ENCODE peak calls at places on chromosomes 4 and X, in ten cellular contexts. One of them, this sample, is unnamed.

GRCh38 chrX:46588263-46588662 is 14.7 kb downstream of the CHST7 start:
- DNase-seq in NCI-H510A: no peak
- DNase-seq in A549: no peak
- DNase-seq in H9: peak; percentile 61
- DNase-seq in iPS-NIHi11: no peak
- DNase-seq in GM10248: no peak
- DNase-seq in T-cell: peak; percentile 34
- DNase-seq in CD4-positive, alpha-beta T cell: no peak
- DNase-seq in activated CD4-positive, CD25-positive, alpha-beta regulatory T cell: no peak
- DNase-seq in T-helper 2 cell: no peak
- DNase-seq in this sample: peak; percentile 5

GRCh38 chr4:17447056-17447455 is 64.8 kb downstream of the QDPR start:
- DNase-seq in NCI-H510A: no peak
- DNase-seq in A549: no peak
- DNase-seq in H9: no peak
- DNase-seq in iPS-NIHi11: no peak
- DNase-seq in GM10248: no peak
- DNase-seq in T-cell: no peak
- DNase-seq in CD4-positive, alpha-beta T cell: no peak
- DNase-seq in activated CD4-positive, CD25-positive, alpha-beta regulatory T cell: no peak
- DNase-seq in T-helper 2 cell: no peak
- DNase-seq in this sample: no peak

GRCh38 chr4:77022581-77023133 is 53.1 kb downstream of the CCNI start:
- DNase-seq in NCI-H510A: no peak
- DNase-seq in A549: no peak
- DNase-seq in H9: peak; percentile 87
- DNase-seq in iPS-NIHi11: peak; percentile 70
- DNase-seq in GM10248: no peak
- DNase-seq in T-cell: no peak
- DNase-seq in CD4-positive, alpha-beta T cell: no peak
- DNase-seq in activated CD4-positive, CD25-positive, alpha-beta regulatory T cell: no peak
- DNase-seq in T-helper 2 cell: no peak
- DNase-seq in this sample: no peak

GRCh38 chr4:78962597-78963115 is 23.4 kb upstream of the PAQR3 start:
- DNase-seq in NCI-H510A: no peak
- DNase-seq in A549: no peak
- DNase-seq in H9: no peak
- DNase-seq in iPS-NIHi11: no peak
- DNase-seq in GM10248: no peak
- DNase-seq in T-cell: no peak
- DNase-seq in CD4-positive, alpha-beta T cell: no peak
- DNase-seq in activated CD4-positive, CD25-positive, alpha-beta regulatory T cell: no peak
- DNase-seq in T-helper 2 cell: no peak
- DNase-seq in this sample: no peak

GRCh38 chr4:113300384-113301011 is 251.0 kb downstream of the ANK2 start:
- DNase-seq in NCI-H510A: no peak
- DNase-seq in A549: peak; percentile 7
- DNase-seq in H9: no peak
- DNase-seq in iPS-NIHi11: no peak
- DNase-seq in GM10248: no peak
- DNase-seq in T-cell: no peak
- DNase-seq in CD4-positive, alpha-beta T cell: no peak
- DNase-seq in activated CD4-positive, CD25-positive, alpha-beta regulatory T cell: no peak
- DNase-seq in T-helper 2 cell: no peak
- DNase-seq in this sample: no peak

GRCh38 chrX:129529685-129530281 is 6.5 kb upstream of the SMARCA1 start:
- DNase-seq in NCI-H510A: no peak
- DNase-seq in A549: no peak
- DNase-seq in H9: no peak
- DNase-seq in iPS-NIHi11: no peak
- DNase-seq in GM10248: no peak
- DNase-seq in T-cell: no peak
- DNase-seq in CD4-positive, alpha-beta T cell: no peak
- DNase-seq in activated CD4-positive, CD25-positive, alpha-beta regulatory T cell: no peak
- DNase-seq in T-helper 2 cell: no peak
- DNase-seq in this sample: no peak

GRCh38 chr4:129545599-129546278 is 449.8 kb downstream of the C4orf33 start:
- DNase-seq in NCI-H510A: no peak
- DNase-seq in A549: no peak
- DNase-seq in H9: no peak
- DNase-seq in iPS-NIHi11: peak; percentile 28
- DNase-seq in GM10248: no peak
- DNase-seq in T-cell: no peak
- DNase-seq in CD4-positive, alpha-beta T cell: no peak
- DNase-seq in activated CD4-positive, CD25-positive, alpha-beta regulatory T cell: no peak
- DNase-seq in T-helper 2 cell: no peak
- DNase-seq in this sample: no peak

GRCh38 chr4:162131256-162131655 is 32.5 kb downstream of the FSTL5 start:
- DNase-seq in NCI-H510A: no peak
- DNase-seq in A549: no peak
- DNase-seq in H9: no peak
- DNase-seq in iPS-NIHi11: no peak
- DNase-seq in GM10248: no peak
- DNase-seq in T-cell: no peak
- DNase-seq in CD4-positive, alpha-beta T cell: no peak
- DNase-seq in activated CD4-positive, CD25-positive, alpha-beta regulatory T cell: no peak
- DNase-seq in T-helper 2 cell: no peak
- DNase-seq in this sample: no peak

GRCh38 chr4:120633810-120634209 is 288.7 kb downstream of the PRDM5 start:
- DNase-seq in NCI-H510A: no peak
- DNase-seq in A549: no peak
- DNase-seq in H9: no peak
- DNase-seq in iPS-NIHi11: no peak
- DNase-seq in GM10248: no peak
- DNase-seq in T-cell: no peak
- DNase-seq in CD4-positive, alpha-beta T cell: no peak
- DNase-seq in activated CD4-positive, CD25-positive, alpha-beta regulatory T cell: no peak
- DNase-seq in T-helper 2 cell: no peak
- DNase-seq in this sample: no peak

GRCh38 chr4:7890635-7891393 is 48.8 kb downstream of the AFAP1 start:
- DNase-seq in NCI-H510A: no peak
- DNase-seq in A549: no peak
- DNase-seq in H9: no peak
- DNase-seq in iPS-NIHi11: peak; percentile 34
- DNase-seq in GM10248: no peak
- DNase-seq in T-cell: no peak
- DNase-seq in CD4-positive, alpha-beta T cell: no peak
- DNase-seq in activated CD4-positive, CD25-positive, alpha-beta regulatory T cell: no peak
- DNase-seq in T-helper 2 cell: no peak
- DNase-seq in this sample: no peak

GRCh38 chrX:11066812-11067211 is 44.3 kb upstream of the HCCS start:
- DNase-seq in NCI-H510A: no peak
- DNase-seq in A549: no peak
- DNase-seq in H9: no peak
- DNase-seq in iPS-NIHi11: no peak
- DNase-seq in GM10248: no peak
- DNase-seq in T-cell: no peak
- DNase-seq in CD4-positive, alpha-beta T cell: no peak
- DNase-seq in activated CD4-positive, CD25-positive, alpha-beta regulatory T cell: no peak
- DNase-seq in T-helper 2 cell: no peak
- DNase-seq in this sample: no peak

GRCh38 chr4:170124391-170124790 is 34.6 kb upstream of the AADAT start:
- DNase-seq in NCI-H510A: no peak
- DNase-seq in A549: no peak
- DNase-seq in H9: no peak
- DNase-seq in iPS-NIHi11: no peak
- DNase-seq in GM10248: no peak
- DNase-seq in T-cell: no peak
- DNase-seq in CD4-positive, alpha-beta T cell: no peak
- DNase-seq in activated CD4-positive, CD25-positive, alpha-beta regulatory T cell: no peak
- DNase-seq in T-helper 2 cell: no peak
- DNase-seq in this sample: no peak

GRCh38 chr4:53563824-53564223 is 27.5 kb downstream of the LNX1 start:
- DNase-seq in NCI-H510A: no peak
- DNase-seq in A549: no peak
- DNase-seq in H9: no peak
- DNase-seq in iPS-NIHi11: no peak
- DNase-seq in GM10248: peak; percentile 59
- DNase-seq in T-cell: no peak
- DNase-seq in CD4-positive, alpha-beta T cell: no peak
- DNase-seq in activated CD4-positive, CD25-positive, alpha-beta regulatory T cell: no peak
- DNase-seq in T-helper 2 cell: no peak
- DNase-seq in this sample: no peak

GRCh38 chr4:40763228-40763716 is 13.5 kb downstream of the NSUN7 start:
- DNase-seq in NCI-H510A: no peak
- DNase-seq in A549: no peak
- DNase-seq in H9: no peak
- DNase-seq in iPS-NIHi11: no peak
- DNase-seq in GM10248: peak; percentile 70
- DNase-seq in T-cell: no peak
- DNase-seq in CD4-positive, alpha-beta T cell: no peak
- DNase-seq in activated CD4-positive, CD25-positive, alpha-beta regulatory T cell: no peak
- DNase-seq in T-helper 2 cell: no peak
- DNase-seq in this sample: no peak

This sample was measured in naive thymus-derived CD8-positive, alpha-beta T cell.